ENCODE peak calls at places on chromosomes 7 and 10, in seven cellular contexts. R is upper lobe of right lung, A is tibial artery, N is tibial nerve, W is fibroblast of lung, X is GM23338, Q is heart right ventricle. Z is an unnamed sample.
A peak's percentile ranks its signal among the peaks of the same experiment; 100 is the strongest.

GRCh38 chr7:40583653-40584424 is 449.0 kb downstream of the SUGCT start:
- DNase-seq in A (no peak), R (no peak), N (peak; percentile 51), Q (no peak), W (no peak), X (no peak), Z (no peak)

GRCh38 chr10:23826399-23826798 is 382.5 kb upstream of the KIAA1217 start:
- DNase-seq in Q (no peak), N (no peak), A (no peak), R (no peak), X (peak; percentile 75), W (no peak), Z (no peak)

GRCh38 chr10:96541921-96542320 is 28.2 kb upstream of the TLL2 start:
- DNase-seq in R (no peak), A (no peak), N (no peak), Q (no peak), W (peak; percentile 8), X (no peak), Z (no peak)

GRCh38 chr7:44177570-44178131 is 11.6 kb downstream of the GCK start:
- DNase-seq in Q (no peak), N (no peak), X (no peak), R (peak; percentile 51), W (peak; percentile 46), A (peak; percentile 61), Z (no peak)

GRCh38 chr7:55569269-55569663 is 3.0 kb downstream of the VOPP1 start:
- DNase-seq in N (no peak), R (no peak), W (no peak), X (no peak), Q (no peak), A (no peak), Z (no peak)

GRCh38 chr7:132221356-132221755 is 354.9 kb downstream of the PLXNA4 start:
- DNase-seq in Q (no peak), R (no peak), N (no peak), X (no peak), A (no peak), W (no peak), Z (no peak)

GRCh38 chr7:79495544-79496272 is 42.2 kb upstream of the MAGI2 start:
- DNase-seq in W (peak; percentile 68), N (no peak), X (no peak), R (no peak), A (no peak), Q (no peak), Z (no peak)

GRCh38 chr10:70328987-70329386 is 45.2 kb upstream of the NPFFR1 start:
- DNase-seq in N (no peak), X (no peak), Q (no peak), W (peak; percentile 7), R (no peak), A (no peak), Z (no peak)

GRCh38 chr7:36348256-36348655 is 41.4 kb upstream of the ANLN start:
- DNase-seq in R (no peak), W (peak; percentile 72), X (no peak), N (no peak), Q (no peak), A (no peak), Z (no peak)

GRCh38 chr10:91883549-91884542 is 25.4 kb downstream of the FGFBP3 start:
- DNase-seq in N (no peak), R (no peak), W (peak; percentile 61), Q (no peak), X (peak; percentile 55), A (peak; percentile 82), Z (peak; percentile 59)
- H3K27ac ChIP-seq in N (peak overlapping the region; percentile 40), R (no peak overlapping the region), W (no peak overlapping the region), Q (peak overlapping the region; percentile 64), X (peak overlapping the region; percentile 99), A (peak overlapping the region; percentile 78), Z (peak overlapping the region; percentile 30)

GRCh38 chr10:88986549-88987242 is 3.9 kb upstream of the FAS start:
- DNase-seq in Q (no peak), W (peak; percentile 68), X (peak; percentile 60), N (peak; percentile 67), R (no peak), A (no peak), Z (no peak)
- H3K4me3 ChIP-seq in Q (no peak overlapping the region), W (no peak overlapping the region), X (no peak overlapping the region), N (no peak overlapping the region), R (no peak overlapping the region), A (no peak overlapping the region), Z (no peak overlapping the region)

DNA sequence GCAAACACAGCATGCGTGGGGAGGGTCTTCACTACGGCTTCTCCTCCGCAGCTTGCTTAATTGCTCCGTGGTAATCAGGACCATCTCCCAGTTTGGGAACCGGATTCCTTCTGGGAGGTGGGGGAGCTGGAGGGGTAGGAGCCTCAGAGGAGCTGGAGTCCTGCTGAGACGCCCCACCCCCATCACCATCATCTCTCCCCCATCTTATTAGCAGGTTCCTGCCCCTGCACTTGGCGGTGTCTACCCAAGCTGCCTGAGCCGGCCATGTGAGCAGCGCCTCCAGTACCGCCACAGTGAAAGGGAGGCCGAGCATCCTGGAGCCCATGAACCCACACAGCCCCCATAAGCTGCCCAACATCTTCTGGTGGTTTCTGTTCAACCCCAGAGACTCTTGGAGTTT is 87.8 kb upstream of the INSIG1 start:
- DNase-seq in N (no peak), Q (no peak), W (no peak), A (peak; percentile 44), X (no peak), R (no peak), Z (peak; percentile 50)
- H3K4me1 ChIP-seq in N (no peaks in the 10 kb centered on the region), Q (peaks cover 25% of the 10 kb centered on the region), W (peaks cover 12% of the 10 kb centered on the region), A (peaks cover 8% of the 10 kb centered on the region), X (peaks cover 4% of the 10 kb centered on the region), R (no peaks in the 10 kb centered on the region), Z (no peaks in the 10 kb centered on the region)

DNA sequence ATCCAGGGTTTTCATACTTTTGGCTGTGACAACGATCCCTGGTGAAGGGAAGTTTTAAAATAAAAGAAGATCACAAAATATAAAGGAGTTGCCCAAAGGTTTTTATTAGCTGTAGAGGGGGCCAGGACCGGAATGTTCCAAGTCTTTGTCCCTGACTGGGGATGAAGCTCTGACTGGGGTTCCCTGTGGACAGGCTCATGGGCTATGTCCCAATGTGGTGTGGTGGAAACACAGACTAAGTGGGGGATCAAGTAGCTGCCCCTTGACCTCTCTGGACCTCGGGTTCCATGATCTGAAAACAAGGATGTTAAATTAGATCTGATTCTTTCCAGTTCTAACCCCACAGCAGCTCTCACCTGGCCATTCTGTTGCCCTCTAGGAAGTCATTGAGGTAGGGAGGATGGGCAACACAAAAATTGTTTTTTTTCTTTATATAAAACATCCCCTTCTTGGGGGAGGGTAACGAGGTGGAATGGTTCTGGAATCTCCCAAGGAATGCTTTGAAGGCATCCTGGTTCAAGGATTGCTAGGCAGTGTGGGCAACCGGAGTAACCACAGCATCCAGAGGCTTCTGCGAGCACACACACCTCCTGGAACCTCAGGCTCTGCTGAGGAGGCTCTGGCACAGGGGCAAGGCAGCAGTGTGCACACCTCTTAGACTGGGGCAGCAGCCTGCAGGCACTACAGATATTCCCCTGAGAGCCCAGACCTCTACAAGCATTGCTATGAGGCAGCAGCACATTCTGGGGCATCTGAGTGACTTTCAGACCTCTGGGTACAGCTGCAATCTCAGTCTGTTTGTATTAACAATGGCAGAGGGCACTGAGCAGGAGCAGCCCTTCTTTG is 21.4 kb upstream of the CRYGN start:
- DNase-seq in N (no peak), X (no peak), Q (no peak), A (no peak), W (no peak), R (no peak), Z (no peak)
- H3K27ac ChIP-seq in N (peak overlapping the region; percentile 98), X (peak overlapping the region; percentile 81), Q (peak overlapping the region; percentile 91), A (peak overlapping the region; percentile 75), W (no peak overlapping the region), R (peak overlapping the region; percentile 70), Z (no peak overlapping the region)